ENCODE peak calls at places on chromosomes 13 and 19, in seven cellular contexts. One of them, this sample, is unnamed.

GRCh38 chr13:44421853-44422525 is 48.4 kb downstream of the SERP2 start:
- DNase-seq in hepatocyte: no peak
- DNase-seq in endothelial cell of umbilical vein: no peak
- DNase-seq in OCI-LY7: no peak
- DNase-seq in RCC 7860: no peak
- DNase-seq in WTC11: no peak
- DNase-seq in stomach: no peak
- DNase-seq in this sample: no peak

GRCh38 chr19:53957448-53958167 is 5.1 kb upstream of the CACNG8 start:
- DNase-seq in stomach: no peak
- DNase-seq in OCI-LY7: no peak
- DNase-seq in hepatocyte: no peak
- DNase-seq in endothelial cell of umbilical vein: no peak
- DNase-seq in WTC11: no peak
- DNase-seq in RCC 7860: no peak
- DNase-seq in this sample: no peak

GRCh38 chr19:42081584-42082258 is 5.8 kb downstream of the ZNF574 start:
- DNase-seq in WTC11: no peak
- DNase-seq in stomach: no peak
- DNase-seq in hepatocyte: peak
- DNase-seq in OCI-LY7: peak
- DNase-seq in RCC 7860: no peak
- DNase-seq in endothelial cell of umbilical vein: peak
- DNase-seq in this sample: no peak

GRCh38 chr19:21947775-21948174 is 63.0 kb downstream of the ZNF208 start:
- DNase-seq in endothelial cell of umbilical vein: no peak
- DNase-seq in WTC11: no peak
- DNase-seq in hepatocyte: no peak
- DNase-seq in OCI-LY7: peak
- DNase-seq in RCC 7860: no peak
- DNase-seq in stomach: no peak
- DNase-seq in this sample: no peak

GRCh38 chr13:23087884-23088283 is 92.9 kb upstream of the SGCG start:
- DNase-seq in RCC 7860: peak
- DNase-seq in OCI-LY7: peak
- DNase-seq in stomach: no peak
- DNase-seq in endothelial cell of umbilical vein: no peak
- DNase-seq in WTC11: peak
- DNase-seq in hepatocyte: peak
- DNase-seq in this sample: no peak

GRCh38 chr13:52949044-52949443 is 79.6 kb upstream of the OLFM4 start:
- DNase-seq in WTC11: no peak
- DNase-seq in endothelial cell of umbilical vein: no peak
- DNase-seq in hepatocyte: no peak
- DNase-seq in OCI-LY7: no peak
- DNase-seq in stomach: no peak
- DNase-seq in RCC 7860: no peak
- DNase-seq in this sample: no peak

GRCh38 chr19:10744848-10745293 is 27.0 kb downstream of the DNM2 start:
- DNase-seq in endothelial cell of umbilical vein: no peak
- DNase-seq in stomach: peak
- DNase-seq in OCI-LY7: no peak
- DNase-seq in hepatocyte: no peak
- DNase-seq in RCC 7860: no peak
- DNase-seq in WTC11: no peak
- DNase-seq in this sample: no peak

GRCh38 chr19:54203151-54203611 is 2.5 kb downstream of the RPS9 start:
- DNase-seq in RCC 7860: peak
- DNase-seq in OCI-LY7: peak
- DNase-seq in WTC11: no peak
- DNase-seq in hepatocyte: peak
- DNase-seq in stomach: peak
- DNase-seq in endothelial cell of umbilical vein: no peak
- DNase-seq in this sample: no peak

GRCh38 chr13:29733069-29733700 is 117.2 kb downstream of the UBL3 start:
- DNase-seq in OCI-LY7: no peak
- DNase-seq in endothelial cell of umbilical vein: no peak
- DNase-seq in stomach: no peak
- DNase-seq in WTC11: no peak
- DNase-seq in hepatocyte: peak
- DNase-seq in RCC 7860: no peak
- DNase-seq in this sample: no peak

GRCh38 chr19:41456342-41456918 is 13.5 kb downstream of the ERICH4 start:
- DNase-seq in RCC 7860: no peak
- DNase-seq in stomach: no peak
- DNase-seq in OCI-LY7: no peak
- DNase-seq in endothelial cell of umbilical vein: peak
- DNase-seq in WTC11: no peak
- DNase-seq in hepatocyte: no peak
- DNase-seq in this sample: no peak

GRCh38 chr19:16889883-16890460 is 1.2 kb downstream of the F2RL3 start:
- DNase-seq in hepatocyte: no peak
- DNase-seq in stomach: no peak
- DNase-seq in OCI-LY7: no peak
- DNase-seq in WTC11: no peak
- DNase-seq in RCC 7860: no peak
- DNase-seq in endothelial cell of umbilical vein: no peak
- DNase-seq in this sample: no peak

GRCh38 chr19:13718733-13719132 is 45.6 kb upstream of the MRI1 start:
- DNase-seq in RCC 7860: peak
- DNase-seq in stomach: no peak
- DNase-seq in hepatocyte: peak
- DNase-seq in WTC11: peak
- DNase-seq in endothelial cell of umbilical vein: no peak
- DNase-seq in OCI-LY7: no peak
- DNase-seq in this sample: no peak

This sample was measured in SJSA1.